ENCODE peak calls at places on chromosome 4, in six cellular contexts. E is CD8-positive, alpha-beta memory T cell; N is left ventricle myocardium inferior; X is pancreas; L is tibial nerve; T is SJSA1. P is an unnamed sample.

GRCh38 chr4:90403781-90404180 is 276.6 kb downstream of the CCSER1 start:
- DNase-seq in T (no peak), E (no peak), N (no peak), L (no peak), X (no peak), P (no peak)

GRCh38 chr4:131063878-131064277 is 1967.9 kb downstream of the C4orf33 start:
- DNase-seq in T (no peak), X (peak; percentile 18), E (no peak), L (no peak), N (no peak), P (no peak)

GRCh38 chr4:132297346-132297745 is 851.7 kb upstream of the PCDH10 start:
- DNase-seq in X (no peak), T (no peak), L (no peak), E (no peak), N (no peak), P (no peak)

GRCh38 chr4:20679946-20680345 is 20.3 kb upstream of the PACRGL start:
- DNase-seq in X (no peak), L (no peak), T (no peak), E (no peak), N (no peak), P (no peak)

GRCh38 chr4:21209854-21210253 is 509.6 kb downstream of the PACRGL start:
- DNase-seq in X (no peak), T (no peak), E (no peak), N (no peak), L (no peak), P (no peak)

GRCh38 chr4:119290598-119290997 is 31.3 kb downstream of the FABP2 start:
- DNase-seq in E (no peak), L (no peak), N (no peak), T (no peak), X (no peak), P (no peak)

GRCh38 chr4:126757219-126757618 is 875.5 kb upstream of the INTU start:
- DNase-seq in N (no peak), T (no peak), L (no peak), E (no peak), X (no peak), P (no peak)

GRCh38 chr4:38519671-38520070 is 144.3 kb upstream of the KLF3 start:
- DNase-seq in L (no peak), E (no peak), T (no peak), N (no peak), X (no peak), P (no peak)

GRCh38 chr4:145843148-145843547 is 95.5 kb downstream of the ZNF827 start:
- DNase-seq in X (no peak), L (no peak), T (no peak), N (no peak), E (no peak), P (no peak)

GRCh38 chr4:116824172-116824571 is 261.2 kb downstream of the TRAM1L1 start:
- DNase-seq in N (no peak), L (no peak), X (no peak), T (no peak), E (no peak), P (no peak)

GRCh38 chr4:84878090-84878489 is 88.4 kb downstream of the WDFY3 start:
- DNase-seq in L (no peak), N (no peak), E (no peak), X (no peak), T (peak; percentile 52), P (no peak)

GRCh38 chr4:109389367-109390118 is 44.1 kb upstream of the SEC24B start:
- DNase-seq in X (no peak), E (no peak), N (peak; percentile 16), T (no peak), L (no peak), P (peak; percentile 47)

GRCh38 chr4:99462875-99463464 is 27.8 kb upstream of the ADH7 start:
- DNase-seq in L (peak; percentile 53), N (peak; percentile 15), X (no peak), T (peak; percentile 45), E (peak; percentile 57), P (peak; percentile 52)

GRCh38 chr4:120630432-120630831 is 292.1 kb downstream of the PRDM5 start:
- DNase-seq in T (no peak), N (no peak), X (no peak), L (no peak), E (no peak), P (no peak)

GRCh38 chr4:170868191-170868590 is 778.4 kb upstream of the AADAT start:
- DNase-seq in N (no peak), T (no peak), X (no peak), L (no peak), E (no peak), P (no peak)

GRCh38 chr4:39528056-39528465 is 822 bp upstream of the UGDH start:
- DNase-seq in T (no peak), X (no peak), E (no peak), N (no peak), L (peak; percentile 78), P (no peak)

GRCh38 chr4:38150021-38150671 is 189.9 kb downstream of the PTTG2 start:
- DNase-seq in T (peak; percentile 57), L (no peak), N (no peak), E (no peak), X (no peak), P (no peak)

GRCh38 chr4:121946644-121947043 is 5.2 kb downstream of the TRPC3 start:
- DNase-seq in X (no peak), N (no peak), E (no peak), T (no peak), L (no peak), P (no peak)

GRCh38 chr4:164384416-164384815 is 369.5 kb upstream of the SMIM31 start:
- DNase-seq in T (no peak), L (no peak), X (no peak), N (no peak), E (no peak), P (no peak)

GRCh38 chr4:127778102-127778501 is 4.0 kb upstream of the HSPA4L start:
- DNase-seq in T (no peak), L (no peak), X (no peak), N (no peak), E (no peak), P (no peak)

GRCh38 chr4:112327950-112328349 is 30.8 kb downstream of the ALPK1 start:
- DNase-seq in T (no peak), N (no peak), E (no peak), L (no peak), X (no peak), P (no peak)

GRCh38 chr4:180698550-180698949 is 1544.7 kb upstream of the TENM3 start:
- DNase-seq in E (no peak), X (no peak), T (no peak), N (no peak), L (no peak), P (no peak)

GRCh38 chr4:177448850-177449249 is 6.6 kb upstream of the AGA start:
- DNase-seq in E (no peak), T (no peak), X (no peak), L (no peak), N (no peak), P (no peak)

GRCh38 chr4:69617083-69617694 is 22.3 kb downstream of the UGT2A2 start:
- DNase-seq in N (no peak), T (no peak), L (no peak), E (no peak), X (no peak), P (no peak)

GRCh38 chr4:3267576-3268394 is 18.8 kb downstream of the MSANTD1 start:
- DNase-seq in L (no peak), T (peak; percentile 6), X (no peak), N (no peak), E (peak; percentile 29), P (no peak)

GRCh38 chr4:10584042-10584441 is 100.5 kb downstream of the CLNK start:
- DNase-seq in E (no peak), L (peak; percentile 14), X (no peak), T (no peak), N (no peak), P (no peak)

DNA sequence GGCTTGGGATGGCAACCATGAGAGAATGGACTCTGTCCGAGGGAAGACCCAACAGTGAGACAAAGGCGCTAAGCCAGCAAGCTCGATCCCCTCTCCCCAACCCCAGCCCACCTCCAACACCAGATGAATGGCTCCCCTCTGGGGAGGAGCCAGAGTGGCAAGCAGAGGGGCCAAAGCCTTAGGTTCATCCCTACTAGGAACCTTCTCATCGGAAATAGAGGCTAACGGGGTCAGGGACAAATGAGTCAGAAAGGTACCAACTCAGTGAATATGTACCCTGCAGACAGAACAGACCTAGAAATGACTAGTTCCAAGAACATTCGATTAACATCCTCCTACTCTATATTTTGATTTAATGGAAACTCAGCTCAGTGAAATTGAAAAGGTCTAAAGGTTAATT is 73.9 kb downstream of the NSG1 start:
- DNase-seq in X (no peak), L (no peak), E (no peak), T (no peak), N (no peak), P (no peak)
- H3K27ac ChIP-seq in X (no peak overlapping the region), L (no peak overlapping the region), E (no peak overlapping the region), T (no peak overlapping the region), N (no peak overlapping the region), P (no peak overlapping the region)

GRCh38 chr4:153081693-153082092 is 122.5 kb upstream of the TRIM2 start:
- DNase-seq in L (no peak), T (no peak), E (no peak), N (no peak), X (no peak), P (no peak)
- H3K4me3 ChIP-seq in L (no peak overlapping the region), T (no peak overlapping the region), E (no peak overlapping the region), N (no peak overlapping the region), X (no peak overlapping the region), P (no peak overlapping the region)

DNA sequence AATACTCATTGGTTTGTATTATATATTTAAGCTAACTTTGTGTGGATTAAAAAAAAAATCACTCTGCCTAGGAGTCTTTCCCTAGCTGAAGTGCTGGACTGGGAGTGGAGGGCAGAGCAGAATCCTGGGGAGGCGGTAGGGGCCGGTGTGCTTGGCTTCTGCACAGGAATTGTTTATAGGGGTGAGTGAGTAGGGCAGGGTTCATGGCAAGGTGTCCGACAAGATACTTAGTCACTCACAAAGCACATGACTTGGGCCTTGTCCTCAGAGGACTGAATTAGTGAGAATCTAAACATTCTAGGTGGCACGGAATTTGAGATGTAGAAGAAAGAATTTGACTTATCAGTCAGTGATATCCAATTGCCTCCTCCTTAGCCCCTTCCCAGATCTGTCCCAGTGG is 32.2 kb downstream of the FNIP2 start:
- DNase-seq in X (no peak), E (no peak), N (no peak), L (no peak), T (no peak), P (no peak)
- H3K27ac ChIP-seq in X (no peak overlapping the region), E (no peak overlapping the region), N (peak overlapping the region; percentile 85), L (no peak overlapping the region), T (no peak overlapping the region), P (no peak overlapping the region)

DNA sequence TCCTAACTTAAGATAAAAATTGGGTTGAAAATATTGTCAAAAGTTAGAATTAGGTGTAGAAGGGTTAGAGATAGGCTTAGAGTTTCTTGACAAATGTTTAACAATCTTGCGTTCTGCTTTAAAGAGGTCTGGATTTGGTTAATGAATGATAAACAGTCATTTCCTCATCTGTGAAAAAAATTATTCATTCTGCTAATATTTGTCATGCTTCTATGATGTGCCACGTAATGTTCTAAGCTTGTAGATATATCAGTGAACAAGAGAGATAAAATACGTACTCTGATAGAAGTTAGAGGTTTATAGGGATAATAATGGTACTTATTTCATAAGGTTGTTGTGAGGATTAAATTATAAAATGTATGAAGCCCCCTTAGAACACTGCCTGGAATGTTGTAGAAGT is 443.0 kb upstream of the GALNT7 start:
- DNase-seq in N (no peak), T (no peak), X (no peak), L (no peak), E (no peak), P (no peak)
- H3K4me3 ChIP-seq in N (no peak overlapping the region), T (no peak overlapping the region), X (no peak overlapping the region), L (no peak overlapping the region), E (no peak overlapping the region), P (no peak overlapping the region)

GRCh38 chr4:158850371-158850770 is 81.5 kb downstream of the FNIP2 start:
- DNase-seq in X (no peak), L (no peak), N (no peak), T (no peak), E (no peak), P (no peak)
- H3K27ac ChIP-seq in X (no peak overlapping the region), L (peak overlapping the region; percentile 12), N (peak overlapping the region; percentile 20), T (no peak overlapping the region), E (no peak overlapping the region), P (no peak overlapping the region)